ENCODE peak calls at places on chromosomes 11 and 22, in four cellular contexts. P is CD4-positive, alpha-beta memory T cell; H is fibroblast of mammary gland; Y is left ventricle myocardium inferior. B is an unnamed sample.

GRCh38 chr22:23278883-23279675 is 98.8 kb downstream of the BCR start:
- DNase-seq in P (peak; percentile 68), H (peak; percentile 17), Y (no peak), B (peak; percentile 95)

GRCh38 chr22:47153854-47154542 is 391.5 kb downstream of the TBC1D22A start:
- DNase-seq in H (no peak), P (no peak), Y (no peak), B (no peak)

GRCh38 chr11:60910711-60911366 is 3.1 kb upstream of the TMEM109 start:
- DNase-seq in H (no peak), Y (no peak), P (no peak), B (no peak)

GRCh38 chr11:43942651-43943356 is 367 bp downstream of the C11orf96 start:
- DNase-seq in P (no peak), Y (no peak), H (no peak), B (no peak)

GRCh38 chr11:35107866-35108265 is 31.1 kb upstream of the CD44 start:
- DNase-seq in Y (no peak), H (no peak), P (no peak), B (no peak)

GRCh38 chr22:49657974-49658550 is 169.6 kb downstream of the BRD1 start:
- DNase-seq in H (no peak), P (no peak), Y (no peak), B (no peak)

GRCh38 chr22:47995718-47996117 is 1233.3 kb downstream of the TBC1D22A start:
- DNase-seq in Y (no peak), P (no peak), H (no peak), B (no peak)

GRCh38 chr11:108571001-108571400 is 22.6 kb downstream of the EXPH5 start:
- DNase-seq in P (no peak), H (no peak), Y (no peak), B (no peak)

GRCh38 chr11:67442504-67443398 is 525 bp downstream of the CORO1B start:
- DNase-seq in Y (no peak), P (no peak), H (no peak), B (no peak)

GRCh38 chr11:126843096-126843495 is 157.5 kb downstream of the KIRREL3 start:
- DNase-seq in P (no peak), Y (no peak), H (no peak), B (no peak)

GRCh38 chr11:123303924-123304323 is 108.9 kb upstream of the CLMP start:
- DNase-seq in Y (no peak), P (no peak), H (no peak), B (no peak)

GRCh38 chr11:123300874-123301695 is 106.0 kb upstream of the CLMP start:
- DNase-seq in P (no peak), H (peak; percentile 83), Y (no peak), B (peak; percentile 31)

GRCh38 chr11:123302751-123303195 is 107.7 kb upstream of the CLMP start:
- DNase-seq in H (peak; percentile 59), P (peak; percentile 66), Y (no peak), B (no peak)

GRCh38 chr11:123299721-123300120 is 104.7 kb upstream of the CLMP start:
- DNase-seq in P (no peak), Y (peak; percentile 29), H (no peak), B (no peak)

DNA sequence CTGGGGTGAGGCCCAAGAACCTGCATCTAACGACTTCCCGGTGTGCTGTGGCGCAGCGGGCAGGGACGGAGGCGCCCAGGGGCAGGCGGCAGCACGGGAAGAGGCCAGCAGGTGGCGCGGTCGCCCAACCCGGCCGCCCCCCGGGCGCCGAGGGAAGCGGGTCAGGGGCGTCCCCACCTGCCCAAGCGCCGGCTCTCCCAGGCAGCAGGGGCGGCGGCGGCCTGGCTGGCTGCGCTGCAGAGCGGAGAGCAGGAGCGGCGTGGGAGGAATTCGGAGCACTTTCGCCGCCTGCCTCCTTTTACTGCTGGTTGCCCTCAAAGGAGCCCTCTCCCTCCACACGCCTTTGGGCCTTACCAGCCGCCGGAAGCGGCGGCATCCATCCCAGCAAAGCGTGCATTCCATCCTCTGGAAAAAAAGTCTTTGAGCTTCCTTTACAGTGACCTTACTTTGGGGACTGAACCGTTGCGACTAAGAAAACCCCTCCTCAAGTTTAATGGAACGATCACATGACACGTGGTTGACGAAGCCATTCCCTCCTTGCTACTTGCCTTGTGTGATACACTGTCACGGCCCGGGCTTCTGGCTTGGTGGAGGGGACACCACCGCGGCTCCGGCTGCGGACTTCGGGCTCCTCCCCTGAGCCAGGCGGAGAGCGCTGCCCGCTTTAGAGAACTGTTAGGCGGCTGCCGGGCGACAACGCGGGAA is 106.8 kb upstream of the CLMP start:
- DNase-seq in P (peak; percentile 58), Y (peak; percentile 56), H (peak; percentile 14), B (no peak)
- H3K4me3 ChIP-seq in P (peak overlapping the region; percentile 42), Y (peak overlapping the region; percentile 66), H (no peak overlapping the region), B (no peak overlapping the region)

DNA sequence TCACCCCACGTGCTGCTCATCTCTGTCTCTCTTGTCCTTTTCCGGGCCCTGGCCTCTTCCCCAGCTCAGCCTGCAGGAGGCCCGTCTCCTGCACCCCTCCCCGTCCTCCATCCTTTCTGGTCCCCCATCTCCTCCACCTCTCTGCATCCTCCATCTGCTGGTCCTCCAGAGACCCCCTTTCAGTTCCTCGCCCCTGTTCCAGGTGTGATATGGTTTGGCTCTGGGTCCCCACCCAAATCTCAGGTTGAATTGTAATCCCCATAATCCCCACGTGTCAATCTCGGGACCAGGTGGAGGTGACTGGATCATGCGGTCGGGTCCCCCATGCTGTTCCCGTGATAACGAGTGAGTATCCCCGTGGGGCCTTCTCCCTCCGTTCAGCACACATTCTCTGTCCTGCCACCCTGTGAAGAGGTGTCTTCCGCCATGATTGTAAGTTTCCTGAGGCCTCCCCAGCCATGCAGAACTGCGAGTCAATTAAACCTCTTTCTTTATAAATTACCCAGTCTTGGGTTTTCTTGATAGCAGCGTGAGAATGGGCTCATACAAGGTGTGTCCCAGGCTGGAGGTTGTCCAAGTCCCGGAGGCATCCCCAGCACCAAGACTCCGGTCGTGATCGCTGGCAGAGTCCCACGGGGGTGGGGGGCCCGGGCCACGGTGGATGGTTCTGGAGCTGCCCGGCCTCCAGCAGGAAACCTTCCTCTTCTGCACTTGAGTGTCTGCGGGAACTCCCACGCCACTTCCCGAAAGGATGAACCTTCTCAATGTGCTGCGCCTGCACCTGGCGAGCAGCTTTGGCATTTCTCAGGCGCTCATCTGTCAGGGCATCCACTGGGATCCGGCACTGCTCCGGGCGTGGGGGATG is 29.0 kb upstream of the TOLLIP start:
- DNase-seq in H (no peak), P (no peak), Y (no peak), B (no peak)
- H3K4me3 ChIP-seq in H (no peak overlapping the region), P (no peak overlapping the region), Y (no peak overlapping the region), B (no peak overlapping the region)

DNA sequence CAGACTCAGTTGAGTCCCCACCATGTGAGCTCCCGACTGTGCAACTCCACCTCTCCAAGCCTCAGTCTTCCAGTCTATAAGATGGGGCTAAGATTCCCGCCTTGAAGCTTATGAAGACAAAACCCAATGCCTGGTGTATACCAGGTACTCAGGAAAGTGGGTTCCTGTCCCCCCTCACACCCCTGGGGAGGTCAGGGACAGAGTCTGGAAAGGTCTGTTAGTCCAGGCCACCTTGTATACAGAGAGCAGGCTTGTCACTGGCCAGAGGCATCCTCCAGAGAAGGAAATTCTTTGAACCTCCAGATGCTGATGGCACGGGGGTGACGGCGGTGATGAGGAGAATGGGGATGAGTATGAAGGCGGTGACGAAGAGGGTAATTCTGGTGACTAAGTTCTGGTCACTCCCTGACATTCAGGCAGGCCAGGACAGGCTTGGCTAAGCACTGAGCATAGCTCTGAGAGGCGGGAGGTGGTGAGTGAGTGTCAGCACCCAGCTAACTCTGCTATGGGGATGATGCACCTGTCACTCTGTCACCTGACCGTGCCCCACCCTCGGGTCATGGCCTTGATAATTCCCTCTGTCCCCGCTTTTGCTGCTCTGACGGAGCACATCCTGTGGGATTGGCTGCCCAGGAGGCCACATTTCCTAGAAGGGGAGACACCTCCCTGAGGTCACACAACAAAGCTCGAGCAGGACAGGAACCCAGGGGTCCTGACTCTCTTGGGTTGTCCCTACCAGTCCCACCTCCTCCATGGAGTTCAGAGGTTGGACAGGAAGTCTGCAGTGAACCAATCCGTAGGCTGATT is 30.9 kb upstream of the CSNK1E start:
- DNase-seq in Y (no peak), H (peak; percentile 42), P (no peak), B (no peak)
- H3K4me3 ChIP-seq in Y (no peak overlapping the region), H (no peak overlapping the region), P (no peak overlapping the region), B (no peak overlapping the region)

GRCh38 chr11:118917488-118918127 is 8.1 kb downstream of the BCL9L start:
- DNase-seq in P (peak; percentile 88), Y (peak; percentile 68), H (peak; percentile 96), B (peak; percentile 80)
- H3K4me3 ChIP-seq in P (peak overlapping the region; percentile 52), Y (peak overlapping the region; percentile 99), H (peak overlapping the region; percentile 33), B (peak overlapping the region; percentile 38)

DNA sequence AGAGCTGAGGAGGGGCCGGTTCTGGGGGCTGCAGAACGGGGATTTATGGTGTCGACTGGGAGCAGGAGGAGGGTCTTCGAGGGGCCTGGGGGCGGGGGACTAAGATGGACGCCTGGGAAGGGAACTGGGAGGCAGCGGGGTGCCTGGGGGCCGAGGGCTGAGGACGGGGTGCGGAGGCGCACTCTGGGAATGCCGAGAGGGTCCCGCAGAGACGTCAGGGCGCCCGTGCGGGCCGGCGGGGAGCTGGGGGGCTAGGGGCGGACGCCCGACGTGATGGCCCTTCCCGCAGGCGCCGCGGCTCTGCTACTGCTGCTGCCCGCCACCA is 516 bp downstream of the TM7SF2 start:
- DNase-seq in Y (no peak), P (no peak), H (no peak), B (no peak)
- H3K4me3 ChIP-seq in Y (peak overlapping the region; percentile 77), P (peak overlapping the region; percentile 66), H (peak overlapping the region; percentile 49), B (peak overlapping the region; percentile 95)

DNA sequence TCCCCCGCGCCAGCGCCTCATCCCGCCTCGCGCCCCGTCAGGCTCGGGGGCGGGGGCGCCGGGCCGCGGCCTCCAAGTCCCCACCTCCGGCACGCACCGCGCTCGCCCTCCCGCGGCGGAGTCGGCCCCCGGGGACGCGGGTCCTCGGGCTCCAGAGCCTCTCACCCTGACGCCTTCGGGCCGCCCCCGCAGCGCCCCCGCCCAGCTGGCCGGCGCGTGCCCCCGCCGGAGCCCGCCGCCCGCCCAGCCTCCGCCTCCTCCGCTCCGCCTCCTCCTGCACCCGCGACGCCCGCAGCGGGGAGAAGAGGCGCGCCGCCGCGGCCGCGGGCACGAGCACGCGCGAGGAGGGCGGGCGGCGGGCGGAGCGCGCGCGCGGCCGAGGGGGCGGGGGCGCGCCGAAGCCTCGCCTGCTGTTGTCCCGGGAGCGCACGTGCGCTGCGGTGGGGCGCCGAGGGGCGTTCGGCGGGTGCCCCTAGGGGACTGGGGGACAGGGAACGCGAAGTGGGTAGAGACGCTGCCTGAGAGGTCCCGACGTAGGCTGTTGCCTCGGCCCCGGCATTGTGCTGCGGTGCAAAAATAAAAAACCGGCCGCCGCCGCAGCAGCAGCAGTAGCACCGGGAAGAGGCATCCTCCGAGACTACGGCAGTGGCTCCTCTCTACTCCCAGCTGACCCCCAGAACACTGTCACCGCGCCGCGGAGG is 87.4 kb upstream of the ARHGAP32 start:
- DNase-seq in H (peak; percentile 56), P (peak; percentile 70), Y (peak; percentile 85), B (peak; percentile 25)
- H3K4me3 ChIP-seq in H (peak overlapping the region; percentile 60), P (peak overlapping the region; percentile 31), Y (peak overlapping the region; percentile 74), B (peak overlapping the region; percentile 56)

DNA sequence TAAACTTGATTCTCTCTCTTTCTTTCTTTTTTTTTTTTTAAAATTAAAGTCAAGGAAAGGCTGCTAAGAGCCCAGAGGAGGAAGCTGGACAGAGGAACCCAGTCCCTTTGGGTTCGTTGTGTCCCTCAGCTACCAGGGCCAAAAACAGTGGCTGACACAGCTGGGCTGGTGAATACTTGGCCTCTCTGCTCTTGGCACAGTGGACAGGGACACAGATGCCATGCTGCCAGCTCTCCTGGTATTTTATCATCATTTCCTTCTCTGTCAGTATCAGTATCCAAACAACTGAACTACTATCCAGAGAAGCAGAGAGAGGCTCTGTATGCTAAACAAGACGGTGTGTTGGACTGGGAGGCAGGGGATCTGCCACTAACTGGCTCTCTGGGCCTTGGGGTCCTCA is 123.7 kb upstream of the CCDC90B start:
- DNase-seq in H (no peak), Y (no peak), P (no peak), B (peak; percentile 66)
- H3K4me3 ChIP-seq in H (no peak overlapping the region), Y (no peak overlapping the region), P (no peak overlapping the region), B (no peak overlapping the region)

GRCh38 chr11:110776091-110776490 is 63.9 kb upstream of the ARHGAP20 start:
- DNase-seq in Y (no peak), P (no peak), H (peak; percentile 69), B (no peak)
- H3K4me3 ChIP-seq in Y (no peak overlapping the region), P (no peak overlapping the region), H (no peak overlapping the region), B (no peak overlapping the region)

GRCh38 chr22:40046126-40046525 is 51.4 kb downstream of the FAM83F start:
- DNase-seq in P (no peak), Y (no peak), H (no peak), B (no peak)
- H3K4me3 ChIP-seq in P (peak overlapping the region; percentile 78), Y (peak overlapping the region; percentile 72), H (no peak overlapping the region), B (peak overlapping the region; percentile 61)

B was measured in LNCaP clone FGC.